ENCODE peak calls at places on chromosomes 6 and 20, in ten cellular contexts. One of them, this sample, is unnamed.

GRCh38 chr6:161422710-161423109 is 148.8 kb upstream of the AGPAT4 start:
- DNase-seq in ovary: no peak
- DNase-seq in body of pancreas: no peak
- DNase-seq in RWPE1: peak
- DNase-seq in esophagus muscularis mucosa: no peak
- DNase-seq in CD8-positive, alpha-beta T cell: no peak
- DNase-seq in gastrocnemius medialis: no peak
- DNase-seq in neuronal stem cell: no peak
- DNase-seq in SK-N-SH: no peak
- DNase-seq in heart right ventricle: no peak
- DNase-seq in this sample: no peak

GRCh38 chr6:122129313-122130025 is 270.0 kb upstream of the HSF2 start:
- DNase-seq in ovary: no peak
- DNase-seq in body of pancreas: no peak
- DNase-seq in RWPE1: no peak
- DNase-seq in esophagus muscularis mucosa: no peak
- DNase-seq in CD8-positive, alpha-beta T cell: no peak
- DNase-seq in gastrocnemius medialis: no peak
- DNase-seq in neuronal stem cell: no peak
- DNase-seq in SK-N-SH: no peak
- DNase-seq in heart right ventricle: peak
- DNase-seq in this sample: no peak

GRCh38 chr6:36524871-36525270 is 22.4 kb downstream of the STK38 start:
- DNase-seq in ovary: no peak
- DNase-seq in body of pancreas: no peak
- DNase-seq in RWPE1: no peak
- DNase-seq in esophagus muscularis mucosa: no peak
- DNase-seq in CD8-positive, alpha-beta T cell: no peak
- DNase-seq in gastrocnemius medialis: no peak
- DNase-seq in neuronal stem cell: no peak
- DNase-seq in SK-N-SH: no peak
- DNase-seq in heart right ventricle: no peak
- DNase-seq in this sample: no peak

GRCh38 chr6:133983099-133983939 is 30.3 kb downstream of the TBPL1 start:
- DNase-seq in ovary: peak
- DNase-seq in body of pancreas: no peak
- DNase-seq in RWPE1: no peak
- DNase-seq in esophagus muscularis mucosa: no peak
- DNase-seq in CD8-positive, alpha-beta T cell: peak
- DNase-seq in gastrocnemius medialis: no peak
- DNase-seq in neuronal stem cell: no peak
- DNase-seq in SK-N-SH: no peak
- DNase-seq in heart right ventricle: no peak
- DNase-seq in this sample: no peak

GRCh38 chr6:131368077-131368911 is 204.7 kb upstream of the ARG1 start:
- DNase-seq in ovary: peak
- DNase-seq in body of pancreas: peak
- DNase-seq in RWPE1: no peak
- DNase-seq in esophagus muscularis mucosa: no peak
- DNase-seq in CD8-positive, alpha-beta T cell: no peak
- DNase-seq in gastrocnemius medialis: peak
- DNase-seq in neuronal stem cell: no peak
- DNase-seq in SK-N-SH: no peak
- DNase-seq in heart right ventricle: peak
- DNase-seq in this sample: peak

GRCh38 chr6:166572370-166573261 is 13.9 kb downstream of the RAMACL start:
- DNase-seq in ovary: no peak
- DNase-seq in body of pancreas: no peak
- DNase-seq in RWPE1: no peak
- DNase-seq in esophagus muscularis mucosa: no peak
- DNase-seq in CD8-positive, alpha-beta T cell: no peak
- DNase-seq in gastrocnemius medialis: no peak
- DNase-seq in neuronal stem cell: no peak
- DNase-seq in SK-N-SH: peak
- DNase-seq in heart right ventricle: no peak
- DNase-seq in this sample: no peak

GRCh38 chr20:8132632-8133587 is 844 bp downstream of the PLCB1 start:
- DNase-seq in ovary: peak
- DNase-seq in body of pancreas: peak
- DNase-seq in RWPE1: no peak
- DNase-seq in esophagus muscularis mucosa: no peak
- DNase-seq in CD8-positive, alpha-beta T cell: peak
- DNase-seq in gastrocnemius medialis: peak
- DNase-seq in neuronal stem cell: peak
- DNase-seq in SK-N-SH: no peak
- DNase-seq in heart right ventricle: peak
- DNase-seq in this sample: no peak

GRCh38 chr6:111805511-111806181 is 67.6 kb downstream of the FYN start:
- DNase-seq in ovary: no peak
- DNase-seq in body of pancreas: no peak
- DNase-seq in RWPE1: no peak
- DNase-seq in esophagus muscularis mucosa: no peak
- DNase-seq in CD8-positive, alpha-beta T cell: no peak
- DNase-seq in gastrocnemius medialis: no peak
- DNase-seq in neuronal stem cell: no peak
- DNase-seq in SK-N-SH: no peak
- DNase-seq in heart right ventricle: no peak
- DNase-seq in this sample: no peak

GRCh38 chr20:48026981-48027592 is 241.8 kb upstream of the SULF2 start:
- DNase-seq in ovary: peak
- DNase-seq in body of pancreas: no peak
- DNase-seq in RWPE1: no peak
- DNase-seq in esophagus muscularis mucosa: no peak
- DNase-seq in CD8-positive, alpha-beta T cell: no peak
- DNase-seq in gastrocnemius medialis: no peak
- DNase-seq in neuronal stem cell: no peak
- DNase-seq in SK-N-SH: no peak
- DNase-seq in heart right ventricle: no peak
- DNase-seq in this sample: no peak

GRCh38 chr6:170189236-170189635 is 101.6 kb downstream of the DLL1 start:
- DNase-seq in ovary: no peak
- DNase-seq in body of pancreas: no peak
- DNase-seq in RWPE1: no peak
- DNase-seq in esophagus muscularis mucosa: peak
- DNase-seq in CD8-positive, alpha-beta T cell: peak
- DNase-seq in gastrocnemius medialis: no peak
- DNase-seq in neuronal stem cell: no peak
- DNase-seq in SK-N-SH: no peak
- DNase-seq in heart right ventricle: no peak
- DNase-seq in this sample: no peak

GRCh38 chr20:1887321-1887720 is 7.9 kb upstream of the SIRPA start:
- DNase-seq in ovary: no peak
- DNase-seq in body of pancreas: no peak
- DNase-seq in RWPE1: no peak
- DNase-seq in esophagus muscularis mucosa: no peak
- DNase-seq in CD8-positive, alpha-beta T cell: no peak
- DNase-seq in gastrocnemius medialis: peak
- DNase-seq in neuronal stem cell: no peak
- DNase-seq in SK-N-SH: no peak
- DNase-seq in heart right ventricle: no peak
- DNase-seq in this sample: no peak

GRCh38 chr6:32198345-32198696 is 5.9 kb upstream of the GPSM3 start:
- DNase-seq in ovary: no peak
- DNase-seq in body of pancreas: no peak
- DNase-seq in RWPE1: no peak
- DNase-seq in esophagus muscularis mucosa: no peak
- DNase-seq in CD8-positive, alpha-beta T cell: no peak
- DNase-seq in gastrocnemius medialis: no peak
- DNase-seq in neuronal stem cell: no peak
- DNase-seq in SK-N-SH: no peak
- DNase-seq in heart right ventricle: no peak
- DNase-seq in this sample: no peak

GRCh38 chr6:103983860-103984259 is 875.9 kb downstream of the HACE1 start:
- DNase-seq in ovary: no peak
- DNase-seq in body of pancreas: no peak
- DNase-seq in RWPE1: no peak
- DNase-seq in esophagus muscularis mucosa: no peak
- DNase-seq in CD8-positive, alpha-beta T cell: no peak
- DNase-seq in gastrocnemius medialis: no peak
- DNase-seq in neuronal stem cell: no peak
- DNase-seq in SK-N-SH: no peak
- DNase-seq in heart right ventricle: no peak
- DNase-seq in this sample: no peak

GRCh38 chr6:103983000-103983399 is 876.7 kb downstream of the HACE1 start:
- DNase-seq in ovary: no peak
- DNase-seq in body of pancreas: no peak
- DNase-seq in RWPE1: no peak
- DNase-seq in esophagus muscularis mucosa: no peak
- DNase-seq in CD8-positive, alpha-beta T cell: no peak
- DNase-seq in gastrocnemius medialis: no peak
- DNase-seq in neuronal stem cell: no peak
- DNase-seq in SK-N-SH: peak
- DNase-seq in heart right ventricle: no peak
- DNase-seq in this sample: no peak
- H3K27ac ChIP-seq in ovary: no peak
- H3K27ac ChIP-seq in body of pancreas: no peak
- H3K27ac ChIP-seq in RWPE1: no peak
- H3K27ac ChIP-seq in esophagus muscularis mucosa: no peak
- H3K27ac ChIP-seq in CD8-positive, alpha-beta T cell: no peak
- H3K27ac ChIP-seq in gastrocnemius medialis: no peak
- H3K27ac ChIP-seq in neuronal stem cell: no peak
- H3K27ac ChIP-seq in SK-N-SH: peak
- H3K27ac ChIP-seq in heart right ventricle: no peak
- H3K27ac ChIP-seq in this sample: no peak

GRCh38 chr6:10355115-10355702 is 59.7 kb downstream of the TFAP2A start:
- DNase-seq in ovary: no peak
- DNase-seq in body of pancreas: no peak
- DNase-seq in RWPE1: no peak
- DNase-seq in esophagus muscularis mucosa: no peak
- DNase-seq in CD8-positive, alpha-beta T cell: no peak
- DNase-seq in gastrocnemius medialis: no peak
- DNase-seq in neuronal stem cell: no peak
- DNase-seq in SK-N-SH: no peak
- DNase-seq in heart right ventricle: no peak
- DNase-seq in this sample: no peak
- H3K27ac ChIP-seq in ovary: no peak
- H3K27ac ChIP-seq in body of pancreas: no peak
- H3K27ac ChIP-seq in RWPE1: no peak
- H3K27ac ChIP-seq in esophagus muscularis mucosa: no peak
- H3K27ac ChIP-seq in CD8-positive, alpha-beta T cell: no peak
- H3K27ac ChIP-seq in gastrocnemius medialis: no peak
- H3K27ac ChIP-seq in neuronal stem cell: no peak
- H3K27ac ChIP-seq in SK-N-SH: no peak
- H3K27ac ChIP-seq in heart right ventricle: no peak
- H3K27ac ChIP-seq in this sample: no peak

GRCh38 chr6:43095939-43096338 is 19.8 kb downstream of the PTK7 start:
- DNase-seq in ovary: no peak
- DNase-seq in body of pancreas: no peak
- DNase-seq in RWPE1: no peak
- DNase-seq in esophagus muscularis mucosa: no peak
- DNase-seq in CD8-positive, alpha-beta T cell: no peak
- DNase-seq in gastrocnemius medialis: no peak
- DNase-seq in neuronal stem cell: no peak
- DNase-seq in SK-N-SH: no peak
- DNase-seq in heart right ventricle: no peak
- DNase-seq in this sample: no peak
- H3K27ac ChIP-seq in ovary: peak
- H3K27ac ChIP-seq in body of pancreas: peak
- H3K27ac ChIP-seq in RWPE1: peak
- H3K27ac ChIP-seq in esophagus muscularis mucosa: no peak
- H3K27ac ChIP-seq in CD8-positive, alpha-beta T cell: no peak
- H3K27ac ChIP-seq in gastrocnemius medialis: no peak
- H3K27ac ChIP-seq in neuronal stem cell: no peak
- H3K27ac ChIP-seq in SK-N-SH: peak
- H3K27ac ChIP-seq in heart right ventricle: no peak
- H3K27ac ChIP-seq in this sample: peak

DNA sequence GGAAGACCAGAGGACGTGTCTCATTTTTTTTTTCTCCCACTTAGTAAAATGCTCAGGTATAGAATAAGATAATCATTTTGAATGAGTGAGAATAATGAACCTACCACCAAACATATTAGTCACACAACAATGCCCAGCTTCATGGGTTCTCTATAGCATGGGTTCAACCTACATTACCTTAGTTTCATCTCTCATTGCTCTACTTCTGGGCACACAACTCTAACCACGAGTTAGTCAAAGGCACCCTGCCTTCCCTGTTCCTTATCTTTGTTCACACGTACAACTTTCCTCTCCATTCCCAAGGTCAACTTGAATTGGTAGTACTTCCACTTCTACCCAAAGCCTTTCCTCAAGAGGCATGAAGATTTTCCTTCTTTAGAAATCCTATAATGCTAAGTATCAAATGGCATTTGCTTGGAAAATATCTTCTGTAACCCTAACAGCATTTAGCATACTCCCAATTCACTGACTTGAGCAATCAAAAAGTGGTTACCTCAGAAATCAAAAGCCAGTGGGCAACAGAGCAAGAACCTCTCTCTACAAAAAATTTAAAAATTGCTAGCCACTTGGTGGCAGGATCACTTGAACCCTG is 20.9 kb downstream of the DEK start:
- DNase-seq in ovary: no peak
- DNase-seq in body of pancreas: no peak
- DNase-seq in RWPE1: no peak
- DNase-seq in esophagus muscularis mucosa: no peak
- DNase-seq in CD8-positive, alpha-beta T cell: no peak
- DNase-seq in gastrocnemius medialis: no peak
- DNase-seq in neuronal stem cell: no peak
- DNase-seq in SK-N-SH: no peak
- DNase-seq in heart right ventricle: no peak
- DNase-seq in this sample: no peak
- H3K27ac ChIP-seq in ovary: no peak
- H3K27ac ChIP-seq in body of pancreas: no peak
- H3K27ac ChIP-seq in RWPE1: no peak
- H3K27ac ChIP-seq in esophagus muscularis mucosa: no peak
- H3K27ac ChIP-seq in CD8-positive, alpha-beta T cell: no peak
- H3K27ac ChIP-seq in gastrocnemius medialis: no peak
- H3K27ac ChIP-seq in neuronal stem cell: no peak
- H3K27ac ChIP-seq in SK-N-SH: peak
- H3K27ac ChIP-seq in heart right ventricle: no peak
- H3K27ac ChIP-seq in this sample: no peak

DNA sequence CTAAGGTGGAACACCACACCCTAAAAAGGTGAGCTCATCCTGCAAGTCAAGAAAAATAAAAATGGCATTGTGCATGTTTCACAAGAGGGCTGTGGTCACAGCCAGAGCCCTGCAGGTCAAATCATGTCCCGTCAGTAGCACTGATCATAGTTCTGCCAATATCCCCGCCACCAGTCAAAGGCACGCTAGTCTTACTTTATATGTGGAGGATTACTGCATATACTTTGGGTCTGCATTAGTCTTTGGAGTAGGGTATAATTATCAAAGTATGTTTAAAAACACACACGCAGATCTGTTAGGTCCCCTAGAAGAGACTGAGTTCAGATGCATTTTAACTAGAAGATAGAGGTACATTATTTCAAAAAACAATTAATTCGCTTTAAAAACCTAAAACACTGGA is 1.8 kb downstream of the PERP start:
- DNase-seq in ovary: no peak
- DNase-seq in body of pancreas: peak
- DNase-seq in RWPE1: peak
- DNase-seq in esophagus muscularis mucosa: no peak
- DNase-seq in CD8-positive, alpha-beta T cell: no peak
- DNase-seq in gastrocnemius medialis: no peak
- DNase-seq in neuronal stem cell: no peak
- DNase-seq in SK-N-SH: no peak
- DNase-seq in heart right ventricle: no peak
- DNase-seq in this sample: no peak
- H3K27ac ChIP-seq in ovary: no peak
- H3K27ac ChIP-seq in body of pancreas: peak
- H3K27ac ChIP-seq in RWPE1: no peak
- H3K27ac ChIP-seq in esophagus muscularis mucosa: peak
- H3K27ac ChIP-seq in CD8-positive, alpha-beta T cell: no peak
- H3K27ac ChIP-seq in gastrocnemius medialis: no peak
- H3K27ac ChIP-seq in neuronal stem cell: peak
- H3K27ac ChIP-seq in SK-N-SH: no peak
- H3K27ac ChIP-seq in heart right ventricle: peak
- H3K27ac ChIP-seq in this sample: no peak